ENCODE peak calls at places on chromosome 16, in seven cellular contexts. K is CD4-positive, alpha-beta T cell; D is activated naive CD4-positive, alpha-beta T cell; H is amniotic epithelial cell; J is lower leg skin; P is A549; O is ELR. Z is an unnamed sample.

GRCh38 chr16:77298638-77299360 is 99.6 kb downstream of the SYCE1L start:
- DNase-seq in K (no peak), D (no peak), H (peak; percentile 95), J (peak; percentile 28), P (peak; percentile 93), O (peak; percentile 95), Z (no peak)

GRCh38 chr16:2148714-2149629 is 547 bp downstream of the RAB26 start:
- DNase-seq in K (no peak), D (no peak), H (no peak), J (no peak), P (peak; percentile 64), O (peak; percentile 59), Z (no peak)

GRCh38 chr16:73023752-73024570 is 24.0 kb downstream of the ZFHX3 start:
- DNase-seq in K (no peak), D (no peak), H (no peak), J (no peak), P (no peak), O (no peak), Z (no peak)

GRCh38 chr16:21260870-21261791 is 17.0 kb downstream of the CRYM start:
- DNase-seq in K (no peak), D (no peak), H (peak; percentile 66), J (no peak), P (peak; percentile 89), O (peak; percentile 84), Z (peak; percentile 65)

GRCh38 chr16:75546293-75546692 is 9.8 kb downstream of the TMEM231 start:
- DNase-seq in K (no peak), D (no peak), H (no peak), J (no peak), P (no peak), O (no peak), Z (no peak)

GRCh38 chr16:57357330-57358151 is 1.0 kb upstream of the CCL22 start:
- DNase-seq in K (no peak), D (no peak), H (no peak), J (no peak), P (no peak), O (no peak), Z (no peak)

GRCh38 chr16:66604376-66605176 is at the start of gene CMTM3:
- DNase-seq in K (peak; percentile 69), D (peak; percentile 53), H (peak; percentile 40), J (no peak), P (peak; percentile 70), O (peak; percentile 69), Z (no peak)

GRCh38 chr16:88994704-88995103 is 17.7 kb upstream of the CBFA2T3 start:
- DNase-seq in K (no peak), D (no peak), H (no peak), J (no peak), P (no peak), O (no peak), Z (no peak)

GRCh38 chr16:2426941-2427361 is 2.3 kb upstream of the CCNF start:
- DNase-seq in K (no peak), D (no peak), H (no peak), J (no peak), P (no peak), O (peak; percentile 19), Z (peak; percentile 60)

GRCh38 chr16:30444231-30445148 is 1.2 kb downstream of the SEPHS2 start:
- DNase-seq in K (no peak), D (no peak), H (no peak), J (no peak), P (no peak), O (no peak), Z (no peak)

GRCh38 chr16:54422159-54422558 is 135.6 kb upstream of the IRX3 start:
- DNase-seq in K (no peak), D (no peak), H (peak; percentile 15), J (no peak), P (no peak), O (no peak), Z (no peak)

GRCh38 chr16:27499659-27500055 is 50.1 kb downstream of the GTF3C1 start:
- DNase-seq in K (no peak), D (no peak), H (no peak), J (no peak), P (no peak), O (no peak), Z (no peak)

GRCh38 chr16:2843526-2843925 is 13.4 kb downstream of the ZG16B start:
- DNase-seq in K (no peak), D (no peak), H (no peak), J (no peak), P (no peak), O (no peak), Z (no peak)

Z was measured in ascending aorta.